ENCODE peak calls at places on chromosomes 12 and 14, in five cellular contexts. F is effector memory CD8-positive, alpha-beta T cell; K is GM23248; W is nucleus accumbens; Y is dorsolateral prefrontal cortex. D is an unnamed sample.

GRCh38 chr12:62335801-62336200 is 75.6 kb downstream of the USP15 start:
- DNase-seq in F (no peak), K (no peak), W (no peak), Y (no peak), D (no peak)

GRCh38 chr12:54002278-54002914 is 2.4 kb downstream of the HOXC9 start:
- DNase-seq in F (no peak), K (no peak), W (no peak), Y (no peak), D (no peak)

GRCh38 chr14:103118663-103119404 is 4.4 kb upstream of the TNFAIP2 start:
- DNase-seq in F (no peak), K (no peak), W (peak; percentile 17), Y (peak; percentile 50), D (no peak)

GRCh38 chr14:68820536-68820935 is 27.7 kb upstream of the ZFP36L1 start:
- DNase-seq in F (peak; percentile 50), K (no peak), W (no peak), Y (no peak), D (peak; percentile 62)

GRCh38 chr14:37708481-37708880 is 113.1 kb downstream of the TTC6 start:
- DNase-seq in F (no peak), K (peak; percentile 44), W (no peak), Y (no peak), D (no peak)

GRCh38 chr12:106074706-106075392 is 63.9 kb downstream of the NUAK1 start:
- DNase-seq in F (no peak), K (no peak), W (no peak), Y (no peak), D (no peak)

GRCh38 chr14:96297000-96297399 is 41.0 kb downstream of the BDKRB1 start:
- DNase-seq in F (no peak), K (peak; percentile 63), W (no peak), Y (no peak), D (peak; percentile 24)

GRCh38 chr12:83896416-83896815 is 1016.2 kb downstream of the SLC6A15 start:
- DNase-seq in F (no peak), K (no peak), W (no peak), Y (no peak), D (no peak)

GRCh38 chr12:53500119-53500775 is 836 bp upstream of the TARBP2 start:
- DNase-seq in F (no peak), K (peak; percentile 86), W (no peak), Y (no peak), D (no peak)

GRCh38 chr12:5434647-5434968 is 2.7 kb downstream of the NTF3 start:
- DNase-seq in F (no peak), K (no peak), W (no peak), Y (no peak), D (no peak)

GRCh38 chr12:94244165-94245133 is 96.1 kb downstream of the PLXNC1 start:
- DNase-seq in F (peak; percentile 35), K (no peak), W (no peak), Y (no peak), D (peak; percentile 11)

GRCh38 chr12:26340649-26341048 is 145.3 kb downstream of the SSPN start:
- DNase-seq in F (no peak), K (no peak), W (no peak), Y (no peak), D (no peak)

GRCh38 chr14:93977790-93978581 is 1.6 kb upstream of the ASB2 start:
- DNase-seq in F (peak; percentile 61), K (no peak), W (no peak), Y (no peak), D (peak; percentile 87)

GRCh38 chr12:52321433-52321832 is 235 bp upstream of the KRT83 start:
- DNase-seq in F (no peak), K (no peak), W (no peak), Y (peak; percentile 68), D (no peak)

GRCh38 chr14:22305563-22306127 is 283.4 kb downstream of the DAD1 start:
- DNase-seq in F (no peak), K (no peak), W (no peak), Y (no peak), D (no peak)

GRCh38 chr14:91714805-91715204 is 17.1 kb downstream of the CATSPERB start:
- DNase-seq in F (peak; percentile 19), K (no peak), W (no peak), Y (no peak), D (peak; percentile 11)

GRCh38 chr14:68247867-68248266 is 428.3 kb downstream of the RAD51B start:
- DNase-seq in F (no peak), K (peak; percentile 47), W (no peak), Y (no peak), D (no peak)

GRCh38 chr14:50830932-50831703 is at the start of gene NIN:
- DNase-seq in F (peak; percentile 60), K (peak; percentile 95), W (peak; percentile 60), Y (no peak), D (peak; percentile 74)

GRCh38 chr12:6030081-6030480 is 85.0 kb upstream of the ANO2 start:
- DNase-seq in F (no peak), K (no peak), W (no peak), Y (no peak), D (no peak)

GRCh38 chr14:105536691-105537579 is 10.6 kb downstream of the TMEM121 start:
- DNase-seq in F (no peak), K (no peak), W (no peak), Y (no peak), D (no peak)

GRCh38 chr14:57319636-57320035 is 50.9 kb downstream of the AP5M1 start:
- DNase-seq in F (no peak), K (peak; percentile 2), W (no peak), Y (no peak), D (no peak)

GRCh38 chr14:103871596-103872480 is 24.5 kb upstream of the PPP1R13B start:
- DNase-seq in F (peak; percentile 63), K (peak; percentile 27), W (no peak), Y (no peak), D (peak; percentile 61)

GRCh38 chr12:130831246-130831645 is 7.8 kb downstream of the STX2 start:
- DNase-seq in F (no peak), K (no peak), W (no peak), Y (no peak), D (no peak)

GRCh38 chr14:74913986-74914573 is 9.0 kb downstream of the RPS6KL1 start:
- DNase-seq in F (no peak), K (peak; percentile 90), W (no peak), Y (peak; percentile 58), D (no peak)

GRCh38 chr14:96902004-96902403 is 104.8 kb downstream of the VRK1 start:
- DNase-seq in F (no peak), K (no peak), W (no peak), Y (no peak), D (no peak)

GRCh38 chr14:64444984-64445845 is 20.1 kb upstream of the AKAP5 start:
- DNase-seq in F (peak; percentile 30), K (peak; percentile 67), W (no peak), Y (no peak), D (peak; percentile 18)

GRCh38 chr12:57254506-57255280 is 3.7 kb upstream of the STAC3 start:
- DNase-seq in F (no peak), K (no peak), W (no peak), Y (no peak), D (no peak)

GRCh38 chr14:56131004-56131864 is 13.0 kb downstream of the PELI2 start:
- DNase-seq in F (no peak), K (no peak), W (no peak), Y (no peak), D (no peak)

GRCh38 chr14:100891051-100891450 is 12.5 kb downstream of the RTL1 start:
- DNase-seq in F (no peak), K (no peak), W (no peak), Y (no peak), D (no peak)

GRCh38 chr14:101980700-101981099 is 16.3 kb downstream of the DYNC1H1 start:
- DNase-seq in F (no peak), K (peak; percentile 99), W (no peak), Y (no peak), D (no peak)

GRCh38 chr12:24561882-24562760 is 386.8 kb downstream of the BCAT1 start:
- DNase-seq in F (no peak), K (peak; percentile 50), W (no peak), Y (no peak), D (no peak)

GRCh38 chr14:24828486-24828885 is 194.5 kb upstream of the GZMB start:
- DNase-seq in F (no peak), K (no peak), W (no peak), Y (no peak), D (no peak)

GRCh38 chr12:59191372-59191771 is 271.1 kb upstream of the LRIG3 start:
- DNase-seq in F (no peak), K (no peak), W (no peak), Y (no peak), D (no peak)

GRCh38 chr12:54419088-54419887 is at the start of gene ITGA5:
- DNase-seq in F (no peak), K (peak; percentile 93), W (no peak), Y (no peak), D (peak; percentile 27)

GRCh38 chr14:97233319-97233980 is 436.3 kb downstream of the VRK1 start:
- DNase-seq in F (no peak), K (no peak), W (no peak), Y (no peak), D (no peak)

GRCh38 chr12:70176290-70176689 is 66.9 kb upstream of the CNOT2 start:
- DNase-seq in F (no peak), K (no peak), W (no peak), Y (no peak), D (no peak)

D was measured in CD4-positive, alpha-beta memory T cell.